ENCODE peak calls at places on chromosomes 12 and 14, in four cellular contexts. V, Q, A and S are unnamed samples.

GRCh38 chr12:6368906-6369525 is 6.3 kb downstream of the SCNN1A start:
- DNase-seq in A (no peak), Q (no peak), V (no peak), S (no peak)

GRCh38 chr12:3038166-3038565 is 39.0 kb upstream of the TSPAN9 start:
- DNase-seq in V (no peak), Q (no peak), A (no peak), S (no peak)

GRCh38 chr14:92892589-92892988 is 30.4 kb upstream of the CHGA start:
- DNase-seq in A (no peak), Q (no peak), V (no peak), S (no peak)

GRCh38 chr14:74038015-74038859 is 19.1 kb downstream of the BBOF1 start:
- DNase-seq in V (peak), A (peak), Q (no peak), S (peak)

GRCh38 chr12:25653487-25654175 is 100.5 kb upstream of the LMNTD1 start:
- DNase-seq in A (no peak), Q (no peak), V (no peak), S (peak)

GRCh38 chr12:44875417-44875953 is 630 bp downstream of the NELL2 start:
- DNase-seq in Q (no peak), V (no peak), A (no peak), S (peak)

GRCh38 chr14:90111895-90112534 is 50.2 kb downstream of the KCNK13 start:
- DNase-seq in Q (no peak), A (peak), V (no peak), S (no peak)

GRCh38 chr12:39103552-39104165 is 198.3 kb upstream of the CPNE8 start:
- DNase-seq in Q (peak), A (no peak), V (peak), S (peak)

GRCh38 chr12:71972441-71973074 is 33.9 kb downstream of the TPH2 start:
- DNase-seq in Q (no peak), A (no peak), V (no peak), S (no peak)

GRCh38 chr14:64792871-64793560 is 86.7 kb downstream of the SPTB start:
- DNase-seq in A (no peak), V (no peak), Q (no peak), S (no peak)

GRCh38 chr14:68523994-68524725 is 268.7 kb downstream of the ZFP36L1 start:
- DNase-seq in V (no peak), A (no peak), Q (no peak), S (no peak)

GRCh38 chr12:11727133-11727664 is 77.7 kb downstream of the ETV6 start:
- DNase-seq in Q (peak), V (no peak), A (no peak), S (no peak)

GRCh38 chr14:89720741-89721315 is 233.7 kb downstream of the EFCAB11 start:
- DNase-seq in V (no peak), Q (peak), A (no peak), S (no peak)

GRCh38 chr14:97028382-97028781 is 231.2 kb downstream of the VRK1 start:
- DNase-seq in V (no peak), Q (no peak), A (no peak), S (no peak)

GRCh38 chr12:64221656-64222010 is 463 bp downstream of the KICS2 start:
- DNase-seq in A (peak), Q (peak), V (peak), S (peak)

GRCh38 chr12:104133861-104134260 is 4.1 kb downstream of the NFYB start:
- DNase-seq in Q (no peak), V (no peak), A (peak), S (no peak)

GRCh38 chr12:73220951-73221350 is 948.8 kb downstream of the TRHDE start:
- DNase-seq in V (no peak), A (no peak), Q (no peak), S (no peak)

GRCh38 chr14:103527408-103528157 is 1.4 kb upstream of the TRMT61A start:
- DNase-seq in A (no peak), Q (peak), V (no peak), S (no peak)

GRCh38 chr12:121209629-121210572 is at the start of gene P2RX4:
- DNase-seq in Q (peak), V (peak), A (peak), S (peak)

GRCh38 chr12:66132408-66132807 is 1.9 kb upstream of the LLPH start:
- DNase-seq in Q (no peak), A (peak), V (no peak), S (peak)

GRCh38 chr12:124620606-124621295 is 53.3 kb upstream of the NCOR2 start:
- DNase-seq in V (no peak), Q (no peak), A (peak), S (no peak)

GRCh38 chr12:12010277-12011031 is 60.3 kb upstream of the BCL2L14 start:
- DNase-seq in A (peak), Q (peak), V (no peak), S (no peak)

GRCh38 chr12:111359231-111359913 is 9.5 kb downstream of the PHETA1 start:
- DNase-seq in A (no peak), V (no peak), Q (no peak), S (no peak)

GRCh38 chr14:103788086-103788485 is 59.3 kb downstream of the PPP1R13B start:
- DNase-seq in V (no peak), A (no peak), Q (no peak), S (no peak)

GRCh38 chr12:67394600-67394999 is 125.4 kb downstream of the CAND1 start:
- DNase-seq in V (no peak), Q (no peak), A (peak), S (peak)

GRCh38 chr12:120539303-120539702 is 5.1 kb downstream of the RNF10 start:
- DNase-seq in V (peak), Q (no peak), A (peak), S (peak)

GRCh38 chr12:23640754-23641153 is 308.7 kb downstream of the SOX5 start:
- DNase-seq in V (no peak), Q (no peak), A (no peak), S (no peak)

GRCh38 chr12:29270001-29270400 is 111.0 kb downstream of the ERGIC2 start:
- DNase-seq in Q (no peak), A (no peak), V (no peak), S (no peak)

GRCh38 chr14:50321009-50321660 is 9.0 kb downstream of the DMAC2L start:
- DNase-seq in A (peak), Q (peak), V (peak), S (peak)

GRCh38 chr12:66678640-66679268 is at the start of gene GRIP1:
- DNase-seq in A (no peak), V (no peak), Q (no peak), S (no peak)

GRCh38 chr12:15726029-15726756 is 63.0 kb downstream of the EPS8 start:
- DNase-seq in Q (no peak), A (no peak), V (no peak), S (no peak)

GRCh38 chr14:51093371-51094281 is 1.3 kb downstream of the TRIM9 start:
- DNase-seq in A (no peak), Q (no peak), V (no peak), S (no peak)

GRCh38 chr14:60222820-60223219 is 26.2 kb upstream of the PPM1A start:
- DNase-seq in A (no peak), Q (no peak), V (no peak), S (no peak)

GRCh38 chr12:44317651-44318126 is 481.8 kb downstream of the TMEM117 start:
- DNase-seq in A (peak), V (no peak), Q (no peak), S (peak)

GRCh38 chr12:91413591-91413990 is 231.0 kb upstream of the DCN start:
- DNase-seq in Q (no peak), A (no peak), V (no peak), S (no peak)

GRCh38 chr14:102052522-102052921 is 34.3 kb downstream of the HSP90AA1 start:
- DNase-seq in V (no peak), A (no peak), Q (no peak), S (no peak)

GRCh38 chr14:19947413-19948090 is 16.8 kb downstream of the OR4K1 start:
- DNase-seq in V (no peak), Q (no peak), A (no peak), S (no peak)

GRCh38 chr12:29782821-29783772 is 645 bp downstream of the TMTC1 start:
- DNase-seq in A (peak), Q (no peak), V (no peak), S (peak)

GRCh38 chr12:58833844-58834243 is 86.5 kb downstream of the LRIG3 start:
- DNase-seq in Q (no peak), A (no peak), V (no peak), S (no peak)

GRCh38 chr12:5789469-5789968 is 155.5 kb downstream of the ANO2 start:
- DNase-seq in A (no peak), Q (no peak), V (no peak), S (no peak)

GRCh38 chr14:21168055-21168454 is 12.2 kb upstream of the OR5AU1 start:
- DNase-seq in V (no peak), Q (no peak), A (peak), S (no peak)
- TF ChIP-seq FOS in V (no peak), Q (no peak), A (no peak), S (no peak)

GRCh38 chr12:93204896-93205295 is 172.8 kb upstream of the NUDT4 start:
- DNase-seq in A (no peak), Q (no peak), V (no peak), S (no peak)

GRCh38 chr12:93208011-93208410 is 169.7 kb upstream of the NUDT4 start:
- DNase-seq in A (no peak), Q (no peak), V (no peak), S (no peak)

GRCh38 chr12:93202688-93203087 is 175.0 kb upstream of the NUDT4 start:
- DNase-seq in A (no peak), V (no peak), Q (no peak), S (no peak)

GRCh38 chr12:93203361-93203760 is 174.4 kb upstream of the NUDT4 start:
- DNase-seq in V (no peak), A (no peak), Q (no peak), S (peak)

DNA sequence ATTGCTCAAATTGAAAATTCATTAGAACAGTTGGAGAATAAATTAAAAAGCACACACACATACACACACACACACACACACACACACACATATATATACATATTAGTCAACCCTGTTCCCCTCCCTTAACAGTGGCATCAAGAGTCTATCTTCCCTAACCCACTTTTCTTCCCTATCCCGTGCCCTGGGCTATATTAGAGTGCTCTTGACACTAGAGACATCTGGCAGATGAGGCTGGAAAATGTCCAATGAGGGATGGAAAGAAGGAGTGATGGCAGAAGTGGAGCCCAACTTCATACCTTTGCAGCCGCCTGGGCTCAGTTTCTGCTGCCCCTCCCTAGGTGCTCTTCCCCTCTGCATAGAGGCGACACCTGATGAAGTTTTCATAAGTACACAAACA is 172.4 kb upstream of the NUDT4 start:
- DNase-seq in Q (no peak), A (no peak), V (no peak), S (no peak)
- TF ChIP-seq FOS in Q (no peak), A (no peak), V (no peak), S (no peak)

GRCh38 chr12:113896841-113897240 is 69.3 kb downstream of the RBM19 start:
- DNase-seq in A (no peak), V (no peak), Q (no peak), S (no peak)
- TF ChIP-seq FOS in A (no peak), V (no peak), Q (no peak), S (no peak)

DNA sequence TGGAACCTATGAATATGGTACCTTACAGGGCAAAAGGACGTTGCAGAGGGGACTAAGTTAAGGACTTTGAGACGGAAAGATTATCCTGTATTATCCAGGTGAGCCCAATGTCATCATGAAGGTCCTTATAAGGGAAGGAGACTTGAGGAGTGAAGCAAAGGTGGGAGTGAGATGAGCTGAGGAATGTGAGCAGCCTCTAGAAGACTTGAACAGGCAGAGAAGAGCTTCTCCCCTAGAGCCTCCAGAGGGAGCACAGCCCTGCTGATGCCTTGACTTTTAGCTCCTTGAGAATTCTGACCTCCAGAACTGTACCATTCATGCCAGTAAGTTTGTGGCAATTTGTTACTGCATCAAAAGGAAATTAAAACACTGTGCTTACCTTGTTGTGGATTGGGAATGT is 41.8 kb upstream of the DCD start:
- DNase-seq in Q (no peak), A (no peak), V (peak), S (no peak)
- TF ChIP-seq FOS in Q (no peak), A (no peak), V (no peak), S (no peak)

DNA sequence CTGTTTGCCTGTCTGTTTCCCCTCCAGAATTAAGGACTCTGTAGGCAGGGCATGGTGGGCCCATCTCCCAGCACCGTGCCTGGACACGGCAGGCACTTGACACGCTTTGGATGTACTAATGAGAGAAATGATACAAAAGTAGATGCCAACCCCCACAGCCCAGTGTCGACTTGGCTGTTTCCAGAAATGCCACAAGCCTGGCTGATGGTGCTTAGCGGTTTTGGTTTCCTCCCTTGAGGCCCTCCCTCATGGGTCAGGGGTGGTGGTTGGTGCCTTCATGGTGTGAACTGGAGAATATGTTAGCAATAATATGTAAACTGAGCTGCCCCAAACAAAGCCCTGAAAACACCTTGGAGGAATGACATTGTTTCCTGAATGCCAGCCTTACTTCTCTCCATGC is 55.5 kb upstream of the ESRRB start:
- DNase-seq in Q (peak), V (no peak), A (no peak), S (no peak)
- TF ChIP-seq FOS in Q (no peak), V (no peak), A (no peak), S (no peak)

DNA sequence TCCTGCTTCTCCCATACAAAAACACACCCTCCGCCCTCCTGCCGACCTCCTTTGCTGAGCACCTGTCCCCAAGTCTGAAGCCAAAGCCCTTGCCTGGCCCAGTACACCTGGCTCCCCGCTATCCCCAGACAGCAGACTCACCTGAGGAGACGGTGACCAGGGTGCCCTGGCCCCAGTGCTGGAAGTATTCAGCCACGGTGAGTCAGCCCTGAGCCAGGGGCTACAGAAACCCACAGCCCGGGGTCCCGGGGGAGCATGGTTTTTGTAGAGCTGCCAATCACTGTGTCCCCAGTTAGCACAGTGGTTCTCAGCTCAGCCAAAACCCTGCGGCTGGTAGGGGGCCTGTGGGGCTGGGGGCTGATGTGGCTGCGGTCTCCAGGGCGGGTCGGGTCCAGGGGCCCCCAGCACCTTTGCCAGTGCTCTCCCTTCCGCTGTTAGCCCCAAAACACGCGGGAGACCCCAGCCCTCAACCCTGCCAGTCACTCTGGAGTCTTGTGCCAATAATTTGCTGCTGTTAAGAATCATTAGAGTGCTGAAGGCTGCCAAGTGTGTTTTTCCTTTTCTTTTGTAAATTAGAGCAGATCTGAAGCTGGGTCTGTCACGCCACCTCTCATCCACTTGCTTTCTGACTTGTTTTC is 339.0 kb downstream of the TMEM121 start:
- DNase-seq in Q (no peak), V (no peak), A (no peak), S (no peak)
- TF ChIP-seq FOS in Q (no peak), V (no peak), A (no peak), S (no peak)